ENCODE peak calls at places on chromosomes 1 and 21, in five cellular contexts. One of them, this sample, is unnamed.

GRCh38 chr1:39990428-39990827 is 35.5 kb downstream of the MFSD2A start:
- DNase-seq in CD8-positive, alpha-beta memory T cell: no peak
- DNase-seq in sigmoid colon: no peak
- DNase-seq in dorsolateral prefrontal cortex: no peak
- DNase-seq in H1: no peak
- DNase-seq in this sample: no peak

GRCh38 chr1:36529762-36530260 is 47.1 kb upstream of the CSF3R start:
- DNase-seq in sigmoid colon: peak; percentile 29
- DNase-seq in CD8-positive, alpha-beta memory T cell: no peak
- DNase-seq in H1: peak; percentile 31
- DNase-seq in dorsolateral prefrontal cortex: no peak
- DNase-seq in this sample: no peak

GRCh38 chr1:232283864-232284263 is 346.1 kb downstream of the SIPA1L2 start:
- DNase-seq in CD8-positive, alpha-beta memory T cell: no peak
- DNase-seq in H1: no peak
- DNase-seq in dorsolateral prefrontal cortex: no peak
- DNase-seq in sigmoid colon: no peak
- DNase-seq in this sample: no peak

GRCh38 chr1:156146749-156147405 is 6.5 kb upstream of the SEMA4A start:
- DNase-seq in sigmoid colon: no peak
- DNase-seq in CD8-positive, alpha-beta memory T cell: no peak
- DNase-seq in H1: no peak
- DNase-seq in dorsolateral prefrontal cortex: peak; percentile 46
- DNase-seq in this sample: peak; percentile 53

GRCh38 chr1:36182734-36183133 is 26.8 kb downstream of the MAP7D1 start:
- DNase-seq in CD8-positive, alpha-beta memory T cell: no peak
- DNase-seq in dorsolateral prefrontal cortex: no peak
- DNase-seq in H1: no peak
- DNase-seq in sigmoid colon: no peak
- DNase-seq in this sample: no peak

GRCh38 chr1:159830737-159831136 is 4.1 kb downstream of the SLAMF8 start:
- DNase-seq in dorsolateral prefrontal cortex: no peak
- DNase-seq in H1: no peak
- DNase-seq in sigmoid colon: no peak
- DNase-seq in CD8-positive, alpha-beta memory T cell: no peak
- DNase-seq in this sample: no peak

GRCh38 chr1:108814343-108815125 is 42.4 kb downstream of the AKNAD1 start:
- DNase-seq in sigmoid colon: no peak
- DNase-seq in CD8-positive, alpha-beta memory T cell: no peak
- DNase-seq in H1: no peak
- DNase-seq in dorsolateral prefrontal cortex: no peak
- DNase-seq in this sample: no peak

GRCh38 chr1:193520472-193520871 is 334.1 kb upstream of the B3GALT2 start:
- DNase-seq in dorsolateral prefrontal cortex: no peak
- DNase-seq in sigmoid colon: no peak
- DNase-seq in CD8-positive, alpha-beta memory T cell: no peak
- DNase-seq in H1: no peak
- DNase-seq in this sample: no peak

GRCh38 chr1:190172636-190173410 is 304.8 kb downstream of the BRINP3 start:
- DNase-seq in CD8-positive, alpha-beta memory T cell: no peak
- DNase-seq in dorsolateral prefrontal cortex: no peak
- DNase-seq in H1: no peak
- DNase-seq in sigmoid colon: no peak
- DNase-seq in this sample: no peak

GRCh38 chr1:35269190-35269988 is 880 bp downstream of the ZMYM4 start:
- DNase-seq in CD8-positive, alpha-beta memory T cell: no peak
- DNase-seq in H1: peak; percentile 47
- DNase-seq in dorsolateral prefrontal cortex: no peak
- DNase-seq in sigmoid colon: no peak
- DNase-seq in this sample: no peak

GRCh38 chr1:6700853-6701436 is 671 bp downstream of the DNAJC11 start:
- DNase-seq in CD8-positive, alpha-beta memory T cell: no peak
- DNase-seq in dorsolateral prefrontal cortex: no peak
- DNase-seq in H1: no peak
- DNase-seq in sigmoid colon: no peak
- DNase-seq in this sample: no peak

GRCh38 chr1:219041141-219041540 is 132.5 kb upstream of the LYPLAL1 start:
- DNase-seq in sigmoid colon: no peak
- DNase-seq in dorsolateral prefrontal cortex: no peak
- DNase-seq in CD8-positive, alpha-beta memory T cell: no peak
- DNase-seq in H1: no peak
- DNase-seq in this sample: no peak

GRCh38 chr1:28111157-28111556 is 22.7 kb upstream of the EYA3 start:
- DNase-seq in CD8-positive, alpha-beta memory T cell: no peak
- DNase-seq in H1: no peak
- DNase-seq in dorsolateral prefrontal cortex: no peak
- DNase-seq in sigmoid colon: no peak
- DNase-seq in this sample: no peak

GRCh38 chr1:2346691-2347408 is 44.5 kb downstream of the MORN1 start:
- DNase-seq in CD8-positive, alpha-beta memory T cell: no peak
- DNase-seq in H1: no peak
- DNase-seq in sigmoid colon: no peak
- DNase-seq in dorsolateral prefrontal cortex: no peak
- DNase-seq in this sample: no peak

GRCh38 chr1:234676103-234676594 is 66.2 kb upstream of the IRF2BP2 start:
- DNase-seq in dorsolateral prefrontal cortex: peak; percentile 93
- DNase-seq in H1: peak; percentile 87
- DNase-seq in CD8-positive, alpha-beta memory T cell: peak; percentile 25
- DNase-seq in sigmoid colon: peak; percentile 91
- DNase-seq in this sample: peak; percentile 49

GRCh38 chr1:53067886-53068285 is 5.9 kb downstream of the PODN start:
- DNase-seq in dorsolateral prefrontal cortex: no peak
- DNase-seq in H1: no peak
- DNase-seq in CD8-positive, alpha-beta memory T cell: no peak
- DNase-seq in sigmoid colon: no peak
- DNase-seq in this sample: no peak

GRCh38 chr1:25031601-25031965 is 101.5 kb upstream of the RUNX3 start:
- DNase-seq in H1: no peak
- DNase-seq in CD8-positive, alpha-beta memory T cell: peak; percentile 37
- DNase-seq in sigmoid colon: no peak
- DNase-seq in dorsolateral prefrontal cortex: no peak
- DNase-seq in this sample: peak; percentile 32

GRCh38 chr1:39391741-39392679 is 99.4 kb upstream of the BMP8A start:
- DNase-seq in H1: no peak
- DNase-seq in CD8-positive, alpha-beta memory T cell: no peak
- DNase-seq in sigmoid colon: no peak
- DNase-seq in dorsolateral prefrontal cortex: no peak
- DNase-seq in this sample: no peak

GRCh38 chr1:942411-942821 is 16.6 kb downstream of the NOC2L start:
- DNase-seq in dorsolateral prefrontal cortex: no peak
- DNase-seq in CD8-positive, alpha-beta memory T cell: no peak
- DNase-seq in sigmoid colon: no peak
- DNase-seq in H1: no peak
- DNase-seq in this sample: no peak

GRCh38 chr1:27569506-27570382 is 34.2 kb downstream of the AHDC1 start:
- DNase-seq in CD8-positive, alpha-beta memory T cell: no peak
- DNase-seq in dorsolateral prefrontal cortex: no peak
- DNase-seq in H1: peak; percentile 73
- DNase-seq in sigmoid colon: peak; percentile 74
- DNase-seq in this sample: no peak

GRCh38 chr1:208007938-208008342 is 97.0 kb upstream of the CD34 start:
- DNase-seq in dorsolateral prefrontal cortex: no peak
- DNase-seq in H1: no peak
- DNase-seq in sigmoid colon: no peak
- DNase-seq in CD8-positive, alpha-beta memory T cell: no peak
- DNase-seq in this sample: no peak

GRCh38 chr1:68010094-68010493 is 40.3 kb downstream of the DIRAS3 start:
- DNase-seq in sigmoid colon: no peak
- DNase-seq in CD8-positive, alpha-beta memory T cell: no peak
- DNase-seq in H1: no peak
- DNase-seq in dorsolateral prefrontal cortex: no peak
- DNase-seq in this sample: no peak

GRCh38 chr21:35873441-35873840 is 186.9 kb downstream of the SETD4 start:
- DNase-seq in dorsolateral prefrontal cortex: no peak
- DNase-seq in CD8-positive, alpha-beta memory T cell: no peak
- DNase-seq in sigmoid colon: no peak
- DNase-seq in H1: no peak
- DNase-seq in this sample: no peak
- H3K4me3 ChIP-seq in dorsolateral prefrontal cortex: no peak overlapping the region
- H3K4me3 ChIP-seq in CD8-positive, alpha-beta memory T cell: no peak overlapping the region
- H3K4me3 ChIP-seq in sigmoid colon: no peak overlapping the region
- H3K4me3 ChIP-seq in H1: no peak overlapping the region
- H3K4me3 ChIP-seq in this sample: no peak overlapping the region

GRCh38 chr1:12001996-12002493 is 17.3 kb upstream of the MIIP start:
- DNase-seq in dorsolateral prefrontal cortex: no peak
- DNase-seq in H1: no peak
- DNase-seq in CD8-positive, alpha-beta memory T cell: no peak
- DNase-seq in sigmoid colon: no peak
- DNase-seq in this sample: no peak

GRCh38 chr1:12006167-12006921 is 13.0 kb upstream of the MIIP start:
- DNase-seq in H1: no peak
- DNase-seq in CD8-positive, alpha-beta memory T cell: no peak
- DNase-seq in sigmoid colon: no peak
- DNase-seq in dorsolateral prefrontal cortex: no peak
- DNase-seq in this sample: no peak

GRCh38 chr1:12003762-12004161 is 15.5 kb upstream of the MIIP start:
- DNase-seq in dorsolateral prefrontal cortex: no peak
- DNase-seq in CD8-positive, alpha-beta memory T cell: no peak
- DNase-seq in sigmoid colon: no peak
- DNase-seq in H1: no peak
- DNase-seq in this sample: no peak

GRCh38 chr1:12007204-12007603 is 12.1 kb upstream of the MIIP start:
- DNase-seq in CD8-positive, alpha-beta memory T cell: no peak
- DNase-seq in H1: no peak
- DNase-seq in dorsolateral prefrontal cortex: no peak
- DNase-seq in sigmoid colon: no peak
- DNase-seq in this sample: no peak

DNA sequence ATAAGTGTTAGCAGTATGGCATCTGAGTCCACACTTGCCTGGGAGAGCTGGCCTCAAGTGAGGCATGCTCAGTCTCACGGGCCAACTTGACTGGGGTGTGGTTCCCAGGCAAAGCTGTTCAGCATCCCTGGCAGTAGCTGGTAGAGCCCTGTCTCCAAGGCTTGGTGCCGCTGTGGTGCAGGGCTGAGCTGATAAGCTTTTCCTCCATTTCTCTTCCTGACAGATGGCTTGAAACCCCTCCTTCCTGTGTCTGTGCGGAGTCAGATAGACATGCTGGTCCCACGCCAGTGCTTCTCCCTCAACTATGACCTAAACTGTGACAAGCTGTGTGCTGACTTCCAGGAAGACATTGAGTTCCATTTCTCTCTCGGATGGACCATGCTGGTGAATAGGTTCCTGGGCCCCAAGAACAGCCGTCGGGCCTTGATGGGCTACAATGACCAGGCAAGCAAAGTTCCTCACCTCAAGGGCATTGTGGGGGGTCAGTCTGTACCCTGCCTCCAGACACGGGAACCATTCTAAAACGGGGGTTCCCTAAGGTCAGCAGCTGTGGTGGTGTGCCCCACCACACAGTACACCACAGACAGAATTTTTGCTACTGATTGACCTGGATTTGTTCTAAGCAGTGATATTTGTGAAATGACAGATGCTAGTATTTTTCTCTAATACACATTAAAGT is 13.7 kb upstream of the MIIP start:
- DNase-seq in H1: no peak
- DNase-seq in sigmoid colon: no peak
- DNase-seq in dorsolateral prefrontal cortex: no peak
- DNase-seq in CD8-positive, alpha-beta memory T cell: no peak
- DNase-seq in this sample: no peak
- H3K27ac ChIP-seq in H1: no peak overlapping the region
- H3K27ac ChIP-seq in sigmoid colon: no peak overlapping the region
- H3K27ac ChIP-seq in dorsolateral prefrontal cortex: peak overlapping the region; percentile 26
- H3K27ac ChIP-seq in CD8-positive, alpha-beta memory T cell: no peak overlapping the region
- H3K27ac ChIP-seq in this sample: no peak overlapping the region

DNA sequence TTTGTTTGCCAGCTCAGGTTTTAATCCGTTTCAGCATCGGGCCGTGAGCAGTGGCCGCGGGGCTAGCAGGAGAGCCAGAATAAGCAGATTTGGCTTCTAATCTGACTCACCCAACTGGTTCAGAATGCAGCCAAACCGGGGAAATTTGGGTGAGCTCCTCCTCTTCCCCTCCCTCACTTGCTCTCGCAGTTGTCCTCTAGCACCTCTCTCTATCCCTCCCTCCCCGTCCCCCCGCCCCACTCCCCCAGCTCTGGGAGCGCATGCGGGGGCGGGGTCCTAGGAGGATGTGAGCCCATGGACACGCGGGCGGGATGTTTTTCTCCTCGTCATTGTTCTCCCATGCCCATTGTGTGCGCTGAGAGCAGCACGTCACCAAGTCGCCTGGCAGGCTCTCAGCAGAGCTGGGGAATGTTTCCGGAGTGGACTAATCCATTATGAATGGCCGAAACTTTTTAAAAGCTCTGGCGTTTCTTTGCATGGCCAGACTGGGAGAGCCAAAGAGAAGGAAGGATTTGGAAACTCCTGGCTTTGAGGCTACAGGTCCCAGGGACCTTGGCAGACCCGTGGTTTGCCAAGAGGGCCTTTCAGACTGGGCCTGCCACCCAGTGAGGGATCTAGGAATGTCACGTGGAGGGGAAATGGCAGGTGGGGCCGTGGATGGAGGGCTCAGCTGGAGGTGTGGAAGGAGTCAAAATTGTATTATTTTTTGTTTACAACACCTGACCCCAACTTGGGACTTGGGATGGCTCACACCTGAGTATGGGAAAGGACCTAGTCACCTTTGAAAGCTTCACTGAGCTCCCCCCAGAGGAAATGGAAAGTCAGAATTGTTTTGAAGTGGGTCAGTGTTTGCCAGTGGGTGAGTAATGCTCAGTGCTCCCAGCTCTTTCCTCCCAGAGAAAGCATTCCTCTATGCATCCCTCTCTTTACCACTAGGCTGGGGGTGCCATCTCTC is 39.2 kb downstream of the CDK18 start:
- DNase-seq in dorsolateral prefrontal cortex: peak; percentile 84
- DNase-seq in sigmoid colon: peak; percentile 84
- DNase-seq in CD8-positive, alpha-beta memory T cell: no peak
- DNase-seq in H1: peak; percentile 80
- DNase-seq in this sample: no peak
- H3K4me3 ChIP-seq in dorsolateral prefrontal cortex: peak overlapping the region; percentile 55
- H3K4me3 ChIP-seq in sigmoid colon: peak overlapping the region; percentile 37
- H3K4me3 ChIP-seq in CD8-positive, alpha-beta memory T cell: no peak overlapping the region
- H3K4me3 ChIP-seq in H1: peak overlapping the region; percentile 12
- H3K4me3 ChIP-seq in this sample: no peak overlapping the region

DNA sequence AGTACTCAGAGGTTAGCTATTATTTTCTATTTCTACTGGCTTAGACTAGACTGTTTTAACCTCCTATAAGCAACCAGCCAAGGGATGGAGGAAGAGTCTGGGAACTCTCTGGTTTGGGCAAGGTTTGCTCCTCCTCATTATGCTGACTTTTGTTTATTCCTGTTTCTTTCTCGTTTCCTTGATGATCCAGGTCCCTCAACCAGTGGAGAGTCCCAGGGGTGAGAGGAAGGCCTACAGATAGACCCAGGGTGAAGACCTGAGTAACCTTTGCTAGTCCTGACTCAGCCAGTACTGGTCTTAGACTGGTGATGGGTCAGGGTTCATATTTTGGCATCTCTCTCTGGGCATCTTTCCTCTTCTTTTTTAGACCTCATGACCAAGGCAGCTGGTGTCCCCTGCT is 5.4 kb downstream of the TUFT1 start:
- DNase-seq in H1: no peak
- DNase-seq in dorsolateral prefrontal cortex: no peak
- DNase-seq in CD8-positive, alpha-beta memory T cell: no peak
- DNase-seq in sigmoid colon: no peak
- DNase-seq in this sample: no peak
- H3K27ac ChIP-seq in H1: peak overlapping the region; percentile 43
- H3K27ac ChIP-seq in dorsolateral prefrontal cortex: no peak overlapping the region
- H3K27ac ChIP-seq in CD8-positive, alpha-beta memory T cell: no peak overlapping the region
- H3K27ac ChIP-seq in sigmoid colon: peak overlapping the region; percentile 38
- H3K27ac ChIP-seq in this sample: no peak overlapping the region

GRCh38 chr1:221911714-221912113 is 169.8 kb upstream of the DUSP10 start:
- DNase-seq in H1: no peak
- DNase-seq in sigmoid colon: no peak
- DNase-seq in dorsolateral prefrontal cortex: no peak
- DNase-seq in CD8-positive, alpha-beta memory T cell: no peak
- DNase-seq in this sample: no peak
- H3K4me3 ChIP-seq in H1: no peak overlapping the region
- H3K4me3 ChIP-seq in sigmoid colon: no peak overlapping the region
- H3K4me3 ChIP-seq in dorsolateral prefrontal cortex: no peak overlapping the region
- H3K4me3 ChIP-seq in CD8-positive, alpha-beta memory T cell: no peak overlapping the region
- H3K4me3 ChIP-seq in this sample: no peak overlapping the region

GRCh38 chr1:66217021-66217420 is 316.9 kb upstream of the SGIP1 start:
- DNase-seq in dorsolateral prefrontal cortex: no peak
- DNase-seq in sigmoid colon: no peak
- DNase-seq in H1: no peak
- DNase-seq in CD8-positive, alpha-beta memory T cell: no peak
- DNase-seq in this sample: no peak
- H3K27ac ChIP-seq in dorsolateral prefrontal cortex: peak overlapping the region; percentile 8
- H3K27ac ChIP-seq in sigmoid colon: no peak overlapping the region
- H3K27ac ChIP-seq in H1: no peak overlapping the region
- H3K27ac ChIP-seq in CD8-positive, alpha-beta memory T cell: no peak overlapping the region
- H3K27ac ChIP-seq in this sample: no peak overlapping the region